ENCODE peak calls at places on chromosomes 1 and 21, in nine cellular contexts. Y is DND-41; M is CD4-positive, alpha-beta T cell; N is cardiac muscle cell; W is GM23338; Q is body of pancreas; T is left lung; X is keratinocyte; H is neuronal stem cell. I is an unnamed sample.

GRCh38 chr1:5507340-5507739 is 484.9 kb downstream of the NPHP4 start:
- DNase-seq in Y (no peak), M (no peak), N (no peak), W (no peak), Q (no peak), T (peak), X (no peak), H (no peak), I (no peak)

GRCh38 chr1:40383095-40383487 is 9.6 kb downstream of the SMAP2 start:
- DNase-seq in Y (no peak), M (no peak), N (peak), W (peak), Q (peak), T (no peak), X (no peak), H (no peak), I (peak)

GRCh38 chr1:93471911-93472310 is 24.0 kb downstream of the FNBP1L start:
- DNase-seq in Y (no peak), M (no peak), N (no peak), W (no peak), Q (no peak), T (no peak), X (no peak), H (no peak), I (no peak)

GRCh38 chr1:116725798-116726197 is 28.4 kb upstream of the CD2 start:
- DNase-seq in Y (no peak), M (no peak), N (no peak), W (no peak), Q (no peak), T (no peak), X (no peak), H (no peak), I (no peak)

GRCh38 chr1:214472362-214472761 is 79.0 kb downstream of the PTPN14 start:
- DNase-seq in Y (no peak), M (no peak), N (no peak), W (no peak), Q (no peak), T (no peak), X (no peak), H (no peak), I (no peak)

GRCh38 chr1:172278478-172278877 is 142.0 kb upstream of the C1orf105 start:
- DNase-seq in Y (no peak), M (no peak), N (no peak), W (peak), Q (no peak), T (no peak), X (no peak), H (no peak), I (no peak)

GRCh38 chr1:154760469-154760933 is 109.6 kb downstream of the KCNN3 start:
- DNase-seq in Y (no peak), M (peak), N (peak), W (peak), Q (peak), T (peak), X (no peak), H (peak), I (no peak)

GRCh38 chr21:35924714-35925301 is 135.5 kb downstream of the SETD4 start:
- DNase-seq in Y (no peak), M (no peak), N (no peak), W (no peak), Q (no peak), T (peak), X (no peak), H (no peak), I (no peak)

GRCh38 chr1:220217383-220217988 is 54.8 kb downstream of the RAB3GAP2 start:
- DNase-seq in Y (no peak), M (no peak), N (peak), W (peak), Q (no peak), T (no peak), X (no peak), H (no peak), I (no peak)

GRCh38 chr21:36203603-36203889 is 46.9 kb downstream of the DOP1B start:
- DNase-seq in Y (no peak), M (no peak), N (no peak), W (no peak), Q (peak), T (no peak), X (no peak), H (no peak), I (no peak)

GRCh38 chr1:233598891-233599541 is 14.9 kb upstream of the KCNK1 start:
- DNase-seq in Y (no peak), M (no peak), N (no peak), W (no peak), Q (no peak), T (no peak), X (no peak), H (no peak), I (no peak)

GRCh38 chr1:51583532-51583931 is 33.4 kb upstream of the OSBPL9 start:
- DNase-seq in Y (no peak), M (no peak), N (no peak), W (no peak), Q (peak), T (peak), X (no peak), H (no peak), I (peak)

GRCh38 chr1:110007045-110007444 is 22.5 kb downstream of the AHCYL1 start:
- DNase-seq in Y (no peak), M (no peak), N (no peak), W (peak), Q (no peak), T (no peak), X (no peak), H (no peak), I (no peak)

GRCh38 chr21:21085206-21085605 is 87.0 kb downstream of the NCAM2 start:
- DNase-seq in Y (no peak), M (no peak), N (no peak), W (no peak), Q (no peak), T (no peak), X (no peak), H (no peak), I (peak)

GRCh38 chr1:22884806-22885559 is 87.7 kb downstream of the LACTBL1 start:
- DNase-seq in Y (no peak), M (no peak), N (no peak), W (no peak), Q (no peak), T (no peak), X (no peak), H (no peak), I (no peak)

GRCh38 chr1:3237994-3238704 is 169.1 kb downstream of the PRDM16 start:
- DNase-seq in Y (no peak), M (no peak), N (no peak), W (no peak), Q (no peak), T (peak), X (no peak), H (no peak), I (no peak)

GRCh38 chr1:202501281-202501680 is 152.8 kb downstream of the PPP1R12B start:
- DNase-seq in Y (no peak), M (no peak), N (no peak), W (peak), Q (no peak), T (no peak), X (no peak), H (peak), I (no peak)

GRCh38 chr1:32888134-32888533 is 1.8 kb downstream of the HPCA start:
- DNase-seq in Y (no peak), M (no peak), N (no peak), W (no peak), Q (no peak), T (no peak), X (no peak), H (no peak), I (no peak)

GRCh38 chr1:32889731-32890278 is 3.5 kb downstream of the HPCA start:
- DNase-seq in Y (no peak), M (no peak), N (no peak), W (no peak), Q (no peak), T (no peak), X (no peak), H (no peak), I (no peak)

GRCh38 chr1:32887623-32888022 is 1.3 kb downstream of the HPCA start:
- DNase-seq in Y (no peak), M (no peak), N (no peak), W (no peak), Q (no peak), T (no peak), X (no peak), H (no peak), I (no peak)

GRCh38 chr1:32890516-32891240 is 4.4 kb downstream of the HPCA start:
- DNase-seq in Y (no peak), M (no peak), N (no peak), W (no peak), Q (no peak), T (peak), X (no peak), H (no peak), I (no peak)

DNA sequence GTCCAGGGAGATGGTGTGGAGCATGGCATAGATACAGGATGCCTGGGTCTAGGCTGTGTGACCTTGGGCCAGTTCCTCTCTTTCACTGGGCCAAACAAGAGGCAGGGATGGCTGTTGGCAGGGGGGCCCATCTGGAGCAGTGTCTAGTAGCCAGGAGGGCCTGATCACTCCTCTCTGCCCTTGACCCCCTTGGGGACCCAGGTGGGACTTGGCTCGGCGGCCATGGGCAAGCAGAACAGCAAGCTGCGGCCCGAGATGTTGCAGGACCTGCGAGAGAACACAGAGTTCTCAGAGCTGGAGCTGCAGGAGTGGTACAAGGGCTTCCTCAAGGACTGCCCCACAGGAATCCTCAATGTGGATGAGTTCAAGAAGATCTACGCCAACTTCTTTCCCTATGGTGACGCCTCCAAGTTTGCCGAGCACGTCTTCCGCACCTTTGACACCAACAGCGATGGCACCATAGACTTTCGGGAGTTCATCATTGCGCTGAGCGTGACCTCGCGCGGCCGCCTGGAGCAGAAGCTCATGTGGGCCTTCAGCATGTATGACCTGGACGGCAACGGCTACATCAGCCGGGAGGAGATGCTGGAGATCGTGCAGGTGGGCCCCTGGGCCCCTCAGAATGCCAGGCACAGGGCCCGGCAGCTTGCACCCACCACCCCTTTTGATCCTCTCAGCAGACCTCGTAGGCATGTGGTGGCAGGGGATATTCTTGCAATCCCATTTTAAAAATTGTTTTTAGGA is 2.6 kb downstream of the HPCA start:
- DNase-seq in Y (no peak), M (no peak), N (no peak), W (no peak), Q (no peak), T (no peak), X (no peak), H (no peak), I (no peak)
- H3K27ac ChIP-seq in Y (no peak), M (no peak), N (no peak), W (no peak), Q (no peak), T (no peak), X (no peak), H (no peak), I (no peak)

GRCh38 chr1:89952021-89952995 is 42.6 kb upstream of the ZNF326 start:
- DNase-seq in Y (no peak), M (no peak), N (no peak), W (peak), Q (no peak), T (no peak), X (no peak), H (no peak), I (no peak)
- H3K27ac ChIP-seq in Y (peak), M (no peak), N (no peak), W (peak), Q (no peak), T (no peak), X (peak), H (no peak), I (no peak)

GRCh38 chr1:27955076-27955475 is 4.7 kb upstream of the XKR8 start:
- DNase-seq in Y (no peak), M (no peak), N (no peak), W (no peak), Q (no peak), T (no peak), X (no peak), H (no peak), I (no peak)
- H3K27ac ChIP-seq in Y (no peak), M (no peak), N (no peak), W (no peak), Q (no peak), T (no peak), X (no peak), H (no peak), I (no peak)

GRCh38 chr1:7692038-7692437 is 79.1 kb upstream of the VAMP3 start:
- DNase-seq in Y (no peak), M (no peak), N (no peak), W (no peak), Q (no peak), T (no peak), X (no peak), H (no peak), I (no peak)

GRCh38 chr1:7693662-7694061 is 77.4 kb upstream of the VAMP3 start:
- DNase-seq in Y (no peak), M (no peak), N (no peak), W (no peak), Q (no peak), T (no peak), X (no peak), H (no peak), I (no peak)

GRCh38 chr1:7690076-7690475 is 81.0 kb upstream of the VAMP3 start:
- DNase-seq in Y (no peak), M (no peak), N (no peak), W (no peak), Q (no peak), T (no peak), X (no peak), H (no peak), I (no peak)

GRCh38 chr1:7690496-7691182 is 80.5 kb upstream of the VAMP3 start:
- DNase-seq in Y (no peak), M (no peak), N (no peak), W (no peak), Q (no peak), T (no peak), X (no peak), H (no peak), I (no peak)

GRCh38 chr1:7691557-7691956 is 79.5 kb upstream of the VAMP3 start:
- DNase-seq in Y (no peak), M (no peak), N (no peak), W (no peak), Q (no peak), T (no peak), X (no peak), H (no peak), I (no peak)
- H3K27ac ChIP-seq in Y (no peak), M (no peak), N (no peak), W (no peak), Q (no peak), T (no peak), X (no peak), H (no peak), I (no peak)

DNA sequence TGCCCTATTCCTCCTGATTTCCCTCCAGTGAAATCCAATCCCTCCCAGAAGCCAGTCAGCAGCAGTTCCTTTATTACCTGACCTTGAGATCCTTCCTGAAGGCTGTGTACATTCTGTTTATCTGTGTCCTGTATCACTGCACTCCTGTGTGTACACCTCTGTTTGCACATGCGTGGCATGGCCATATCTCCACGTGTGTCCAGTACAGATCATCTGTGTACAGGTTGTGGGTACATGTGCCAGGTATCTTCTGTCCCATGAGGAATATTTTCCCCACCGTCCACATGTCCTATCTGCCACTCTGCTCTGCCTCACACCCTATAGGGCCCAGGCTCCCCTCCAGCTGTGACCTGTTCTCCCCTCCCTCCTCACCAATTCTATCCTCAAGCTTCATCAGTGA is 2.8 kb downstream of the CDC42SE1 start:
- DNase-seq in Y (no peak), M (no peak), N (no peak), W (no peak), Q (no peak), T (no peak), X (no peak), H (no peak), I (no peak)
- H3K27ac ChIP-seq in Y (peak), M (peak), N (peak), W (peak), Q (peak), T (peak), X (peak), H (no peak), I (no peak)

DNA sequence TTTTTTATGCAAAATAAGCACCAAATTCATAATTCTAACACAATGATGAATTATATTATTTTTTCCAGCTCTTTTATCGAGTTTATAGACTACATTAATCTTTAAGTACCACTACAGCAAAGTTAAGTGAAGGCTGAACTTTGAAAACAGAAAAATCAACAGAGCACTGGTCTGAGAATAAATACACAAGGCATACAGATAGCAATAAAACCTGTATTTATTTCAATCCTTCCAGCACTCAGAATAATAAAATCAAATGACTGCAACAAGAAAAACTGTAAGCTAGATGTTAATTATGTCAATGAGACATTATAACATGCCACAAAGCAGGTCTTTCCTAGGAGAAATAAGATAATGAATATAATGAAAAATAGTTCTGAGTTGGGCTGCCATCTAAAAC is 24.5 kb downstream of the NUCKS1 start:
- DNase-seq in Y (no peak), M (no peak), N (no peak), W (no peak), Q (no peak), T (no peak), X (no peak), H (no peak), I (no peak)
- H3K27ac ChIP-seq in Y (no peak), M (no peak), N (no peak), W (no peak), Q (no peak), T (no peak), X (no peak), H (no peak), I (peak)

GRCh38 chr1:11880181-11880575 is 21.4 kb upstream of the NPPB start:
- DNase-seq in Y (no peak), M (no peak), N (no peak), W (no peak), Q (no peak), T (no peak), X (no peak), H (no peak), I (no peak)
- H3K27ac ChIP-seq in Y (no peak), M (no peak), N (peak), W (no peak), Q (no peak), T (no peak), X (no peak), H (no peak), I (no peak)

DNA sequence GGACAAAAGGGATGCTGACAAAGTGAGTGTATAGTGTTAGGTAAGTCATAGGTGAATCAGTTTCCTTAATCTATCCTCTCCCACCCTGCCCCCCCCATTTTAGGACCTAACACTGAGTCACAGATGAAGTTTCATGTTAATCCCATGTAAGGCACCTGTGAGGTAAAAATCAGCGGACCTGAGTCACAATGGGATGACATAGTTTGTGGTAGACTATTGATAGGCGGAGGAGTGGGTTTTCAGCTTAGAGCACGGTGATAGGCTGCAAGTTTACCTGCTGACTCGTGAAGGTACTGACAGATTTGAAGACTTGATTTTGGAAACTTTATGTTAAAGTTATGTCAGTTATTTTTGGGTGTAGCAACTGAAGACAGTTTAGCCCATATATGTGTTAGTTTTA is 1.7 kb downstream of the TOR1AIP1 start:
- DNase-seq in Y (no peak), M (peak), N (peak), W (peak), Q (no peak), T (no peak), X (peak), H (no peak), I (no peak)
- H3K27ac ChIP-seq in Y (peak), M (peak), N (peak), W (peak), Q (peak), T (peak), X (peak), H (peak), I (peak)

GRCh38 chr1:156371553-156372264 is 2.7 kb downstream of the RHBG start:
- DNase-seq in Y (no peak), M (no peak), N (no peak), W (no peak), Q (peak), T (peak), X (no peak), H (no peak), I (peak)
- H3K27ac ChIP-seq in Y (no peak), M (no peak), N (no peak), W (no peak), Q (no peak), T (no peak), X (no peak), H (no peak), I (no peak)

GRCh38 chr1:58764294-58764978 is 19.4 kb downstream of the JUN start:
- DNase-seq in Y (no peak), M (no peak), N (no peak), W (no peak), Q (no peak), T (no peak), X (no peak), H (no peak), I (no peak)
- H3K27ac ChIP-seq in Y (no peak), M (no peak), N (no peak), W (no peak), Q (no peak), T (no peak), X (peak), H (no peak), I (no peak)

I was measured in dorsolateral prefrontal cortex.